ENCODE peak calls at places on chromosomes 4 and X, in nine cellular contexts. One of them, this sample, is unnamed.

GRCh38 chrX:8728932-8729331 is 3.0 kb downstream of the ANOS1 start:
- DNase-seq in adrenal gland: no peak
- DNase-seq in epithelial cell of proximal tubule: no peak
- DNase-seq in AG04449: no peak
- DNase-seq in spleen: no peak
- DNase-seq in HepG2: no peak
- DNase-seq in HL-60: peak; percentile 32
- DNase-seq in tibial nerve: no peak
- DNase-seq in ovary: no peak
- DNase-seq in this sample: no peak

GRCh38 chrX:78124304-78124703 is 15.1 kb downstream of the TAF9B start:
- DNase-seq in adrenal gland: no peak
- DNase-seq in epithelial cell of proximal tubule: no peak
- DNase-seq in AG04449: no peak
- DNase-seq in spleen: no peak
- DNase-seq in HepG2: no peak
- DNase-seq in HL-60: no peak
- DNase-seq in tibial nerve: no peak
- DNase-seq in ovary: no peak
- DNase-seq in this sample: no peak

GRCh38 chr4:144645102-144645469 is 870 bp upstream of the HHIP start:
- DNase-seq in adrenal gland: no peak
- DNase-seq in epithelial cell of proximal tubule: no peak
- DNase-seq in AG04449: no peak
- DNase-seq in spleen: no peak
- DNase-seq in HepG2: no peak
- DNase-seq in HL-60: no peak
- DNase-seq in tibial nerve: no peak
- DNase-seq in ovary: peak; percentile 12
- DNase-seq in this sample: no peak

GRCh38 chrX:17376381-17377046 is 1.5 kb downstream of the NHS start:
- DNase-seq in adrenal gland: peak; percentile 25
- DNase-seq in epithelial cell of proximal tubule: no peak
- DNase-seq in AG04449: no peak
- DNase-seq in spleen: peak; percentile 72
- DNase-seq in HepG2: no peak
- DNase-seq in HL-60: no peak
- DNase-seq in tibial nerve: no peak
- DNase-seq in ovary: peak; percentile 20
- DNase-seq in this sample: no peak

GRCh38 chrX:12973561-12974216 is 1.2 kb upstream of the TMSB4X start:
- DNase-seq in adrenal gland: no peak
- DNase-seq in epithelial cell of proximal tubule: no peak
- DNase-seq in AG04449: no peak
- DNase-seq in spleen: peak; percentile 90
- DNase-seq in HepG2: no peak
- DNase-seq in HL-60: peak; percentile 77
- DNase-seq in tibial nerve: no peak
- DNase-seq in ovary: peak; percentile 25
- DNase-seq in this sample: no peak

GRCh38 chr4:3660086-3660927 is 105.9 kb upstream of the ADRA2C start:
- DNase-seq in adrenal gland: no peak
- DNase-seq in epithelial cell of proximal tubule: no peak
- DNase-seq in AG04449: no peak
- DNase-seq in spleen: no peak
- DNase-seq in HepG2: no peak
- DNase-seq in HL-60: no peak
- DNase-seq in tibial nerve: no peak
- DNase-seq in ovary: no peak
- DNase-seq in this sample: no peak

GRCh38 chr4:173218411-173219125 is 50.0 kb downstream of the GALNT7 start:
- DNase-seq in adrenal gland: no peak
- DNase-seq in epithelial cell of proximal tubule: no peak
- DNase-seq in AG04449: peak; percentile 34
- DNase-seq in spleen: no peak
- DNase-seq in HepG2: no peak
- DNase-seq in HL-60: no peak
- DNase-seq in tibial nerve: no peak
- DNase-seq in ovary: no peak
- DNase-seq in this sample: peak; percentile 66

GRCh38 chr4:125243835-125244397 is 70.8 kb upstream of the FAT4 start:
- DNase-seq in adrenal gland: no peak
- DNase-seq in epithelial cell of proximal tubule: no peak
- DNase-seq in AG04449: no peak
- DNase-seq in spleen: no peak
- DNase-seq in HepG2: no peak
- DNase-seq in HL-60: no peak
- DNase-seq in tibial nerve: no peak
- DNase-seq in ovary: no peak
- DNase-seq in this sample: no peak

GRCh38 chr4:3317011-3317655 is 24.3 kb downstream of the RGS12 start:
- DNase-seq in adrenal gland: peak; percentile 11
- DNase-seq in epithelial cell of proximal tubule: no peak
- DNase-seq in AG04449: no peak
- DNase-seq in spleen: peak; percentile 69
- DNase-seq in HepG2: no peak
- DNase-seq in HL-60: no peak
- DNase-seq in tibial nerve: no peak
- DNase-seq in ovary: no peak
- DNase-seq in this sample: no peak

DNA sequence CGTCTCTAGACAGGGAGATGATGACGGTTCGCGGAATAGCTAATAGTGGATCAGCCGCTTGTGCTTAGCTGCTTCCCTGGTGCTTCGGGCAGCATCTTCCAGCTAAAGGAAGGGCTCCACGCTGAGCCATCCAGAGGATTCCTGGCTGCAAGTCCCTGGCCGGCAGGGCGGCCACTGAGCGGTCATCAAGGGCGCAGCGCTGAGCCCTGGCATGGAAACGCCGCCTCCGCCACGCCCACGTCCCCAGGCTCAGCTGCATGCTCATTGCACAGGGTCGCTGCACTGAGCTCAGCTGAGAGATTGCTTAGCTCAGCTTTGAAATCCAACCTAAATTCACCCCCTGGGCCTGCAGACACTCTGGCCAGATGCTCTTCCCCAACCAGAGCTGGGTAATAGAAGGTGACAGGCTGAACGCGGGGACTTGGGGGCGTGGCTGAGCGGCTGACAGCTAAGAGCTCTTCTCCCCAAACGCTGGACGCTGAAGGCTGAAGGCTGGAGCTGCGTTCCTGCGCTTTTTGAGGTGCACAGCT is 118.2 kb upstream of the KIT start:
- DNase-seq in adrenal gland: peak; percentile 76
- DNase-seq in epithelial cell of proximal tubule: no peak
- DNase-seq in AG04449: no peak
- DNase-seq in spleen: peak; percentile 85
- DNase-seq in HepG2: peak; percentile 6
- DNase-seq in HL-60: peak; percentile 26
- DNase-seq in tibial nerve: peak; percentile 13
- DNase-seq in ovary: peak; percentile 28
- DNase-seq in this sample: no peak
- TF ChIP-seq CTCF in adrenal gland: no peak
- TF ChIP-seq CTCF in epithelial cell of proximal tubule: no peak
- TF ChIP-seq CTCF in AG04449: peak; percentile 11
- TF ChIP-seq CTCF in spleen: no peak
- TF ChIP-seq CTCF in HepG2: peak; percentile 18
- TF ChIP-seq CTCF in HL-60: no peak
- TF ChIP-seq CTCF in tibial nerve: no peak
- TF ChIP-seq CTCF in ovary: no peak
- TF ChIP-seq CTCF in this sample: peak; percentile 5

DNA sequence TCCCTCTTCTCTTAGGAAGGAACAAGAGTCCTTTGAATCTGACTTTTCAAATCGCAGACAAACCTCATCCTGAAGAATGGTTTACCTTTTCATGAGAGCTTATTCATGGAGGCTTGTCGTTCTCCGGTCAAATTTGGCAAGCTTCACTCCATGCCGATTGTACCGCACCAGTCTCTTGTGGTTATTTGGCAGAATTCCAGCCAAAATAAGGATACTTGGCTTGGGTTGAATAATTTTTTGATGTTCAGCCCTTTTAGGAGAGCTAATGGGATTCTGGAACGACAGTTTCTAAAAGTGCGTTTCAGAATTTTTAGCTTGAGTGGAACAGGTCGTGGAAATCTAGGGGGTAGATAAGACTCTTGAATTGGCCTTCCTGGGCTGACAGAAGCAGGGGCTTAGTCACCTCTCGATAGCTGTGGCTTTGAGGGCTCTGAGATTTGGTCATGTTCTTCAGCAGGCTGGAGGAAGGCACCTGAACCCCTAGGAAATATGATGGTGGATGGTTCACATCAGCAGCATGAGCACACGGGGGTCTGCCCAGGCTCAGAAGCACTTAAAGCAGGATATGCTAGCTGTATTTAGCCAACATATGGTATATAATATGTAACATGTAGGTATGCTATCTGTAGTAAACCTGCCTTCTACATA is 1.5 kb downstream of the KLHL2 start:
- DNase-seq in adrenal gland: no peak
- DNase-seq in epithelial cell of proximal tubule: no peak
- DNase-seq in AG04449: no peak
- DNase-seq in spleen: no peak
- DNase-seq in HepG2: no peak
- DNase-seq in HL-60: no peak
- DNase-seq in tibial nerve: no peak
- DNase-seq in ovary: no peak
- DNase-seq in this sample: no peak
- H3K4me3 ChIP-seq in adrenal gland: peak overlapping the region; percentile 99
- H3K4me3 ChIP-seq in epithelial cell of proximal tubule: peak overlapping the region; percentile 89
- H3K4me3 ChIP-seq in AG04449: no peak overlapping the region
- H3K4me3 ChIP-seq in spleen: peak overlapping the region; percentile 71
- H3K4me3 ChIP-seq in HepG2: peak overlapping the region; percentile 92
- H3K4me3 ChIP-seq in HL-60: peak overlapping the region; percentile 3
- H3K4me3 ChIP-seq in tibial nerve: no peak overlapping the region
- H3K4me3 ChIP-seq in ovary: peak overlapping the region; percentile 65
- H3K4me3 ChIP-seq in this sample: no peak overlapping the region

GRCh38 chr4:70544279-70544870 is 26.0 kb downstream of the AMTN start:
- DNase-seq in adrenal gland: no peak
- DNase-seq in epithelial cell of proximal tubule: no peak
- DNase-seq in AG04449: peak; percentile 9
- DNase-seq in spleen: no peak
- DNase-seq in HepG2: peak; percentile 17
- DNase-seq in HL-60: peak; percentile 2
- DNase-seq in tibial nerve: no peak
- DNase-seq in ovary: no peak
- DNase-seq in this sample: no peak
- TF ChIP-seq CTCF in adrenal gland: peak; percentile 32
- TF ChIP-seq CTCF in epithelial cell of proximal tubule: peak; percentile 78
- TF ChIP-seq CTCF in AG04449: peak; percentile 40
- TF ChIP-seq CTCF in spleen: no peak
- TF ChIP-seq CTCF in HepG2: peak; percentile 50
- TF ChIP-seq CTCF in HL-60: peak; percentile 29
- TF ChIP-seq CTCF in tibial nerve: no peak
- TF ChIP-seq CTCF in ovary: no peak
- TF ChIP-seq CTCF in this sample: peak; percentile 55

DNA sequence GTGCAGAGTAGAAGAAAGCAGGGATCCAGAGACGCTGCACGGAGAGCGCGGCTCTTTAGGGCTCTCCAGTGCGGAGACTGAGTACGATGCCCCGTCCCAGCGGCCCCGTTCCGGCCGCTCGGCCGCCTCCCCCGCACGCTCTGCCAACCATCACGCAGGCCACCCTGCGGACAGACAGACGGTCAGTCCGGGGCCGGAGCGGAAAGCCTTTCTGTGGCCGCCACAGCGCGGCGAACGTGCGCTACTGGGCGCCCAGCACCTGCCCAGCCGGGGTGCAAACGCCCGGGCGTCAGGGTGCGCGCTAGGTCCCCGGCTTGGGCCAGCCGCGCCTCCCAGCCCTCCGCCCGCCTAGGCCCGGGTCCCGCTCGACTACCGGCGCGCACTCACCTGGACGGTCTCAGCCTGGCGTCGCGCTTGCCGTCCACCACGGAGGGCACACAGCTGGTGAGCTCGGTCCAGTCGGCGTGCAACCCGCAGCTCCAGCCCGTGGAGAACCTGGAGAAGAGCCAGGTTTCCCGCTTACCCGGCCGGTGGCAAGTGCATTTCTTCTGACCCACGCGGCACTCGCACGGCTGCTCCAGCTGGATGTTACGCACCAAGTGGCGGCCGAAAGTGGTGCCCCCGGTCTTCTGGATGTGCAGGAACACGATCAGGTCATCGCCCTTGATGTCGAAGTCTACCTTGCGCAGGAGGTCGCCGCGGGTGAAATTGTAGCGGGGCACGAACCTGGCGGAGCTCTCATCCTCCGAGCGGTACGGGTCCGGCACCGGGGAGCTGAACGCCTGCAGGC is 1.8 kb downstream of the HS6ST2 start:
- DNase-seq in adrenal gland: no peak
- DNase-seq in epithelial cell of proximal tubule: no peak
- DNase-seq in AG04449: no peak
- DNase-seq in spleen: peak; percentile 70
- DNase-seq in HepG2: no peak
- DNase-seq in HL-60: no peak
- DNase-seq in tibial nerve: no peak
- DNase-seq in ovary: peak; percentile 26
- DNase-seq in this sample: no peak
- H3K4me3 ChIP-seq in adrenal gland: peak overlapping the region; percentile 44
- H3K4me3 ChIP-seq in epithelial cell of proximal tubule: peak overlapping the region; percentile 50
- H3K4me3 ChIP-seq in AG04449: no peak overlapping the region
- H3K4me3 ChIP-seq in spleen: peak overlapping the region; percentile 23
- H3K4me3 ChIP-seq in HepG2: no peak overlapping the region
- H3K4me3 ChIP-seq in HL-60: no peak overlapping the region
- H3K4me3 ChIP-seq in tibial nerve: peak overlapping the region; percentile 24
- H3K4me3 ChIP-seq in ovary: peak overlapping the region; percentile 39
- H3K4me3 ChIP-seq in this sample: no peak overlapping the region

DNA sequence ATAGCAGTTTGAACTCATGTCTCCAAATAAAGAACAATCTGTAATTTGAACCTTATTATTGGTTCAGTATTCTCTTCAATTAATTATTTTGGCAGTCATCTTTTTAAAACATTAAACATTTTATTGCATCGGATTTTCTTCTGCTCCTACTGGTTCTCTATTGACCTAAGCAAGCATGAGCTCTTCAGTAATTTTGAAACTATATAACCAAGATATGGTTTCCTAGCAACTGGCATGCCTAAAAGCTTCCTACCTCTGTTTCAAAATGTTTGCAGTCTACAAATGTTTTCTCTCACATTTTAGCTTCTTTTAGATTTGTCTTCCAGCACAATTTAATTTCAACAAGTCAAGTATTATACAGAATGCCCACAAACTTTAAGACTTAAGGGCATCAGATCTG is 371.3 kb downstream of the GPM6A start:
- DNase-seq in adrenal gland: no peak
- DNase-seq in epithelial cell of proximal tubule: no peak
- DNase-seq in AG04449: no peak
- DNase-seq in spleen: no peak
- DNase-seq in HepG2: no peak
- DNase-seq in HL-60: no peak
- DNase-seq in tibial nerve: no peak
- DNase-seq in ovary: no peak
- DNase-seq in this sample: no peak
- TF ChIP-seq CTCF in adrenal gland: no peak
- TF ChIP-seq CTCF in epithelial cell of proximal tubule: no peak
- TF ChIP-seq CTCF in AG04449: no peak
- TF ChIP-seq CTCF in spleen: no peak
- TF ChIP-seq CTCF in HepG2: no peak
- TF ChIP-seq CTCF in HL-60: no peak
- TF ChIP-seq CTCF in tibial nerve: no peak
- TF ChIP-seq CTCF in ovary: no peak
- TF ChIP-seq CTCF in this sample: no peak

GRCh38 chrX:47091149-47091775 is 13.0 kb downstream of the RGN start:
- DNase-seq in adrenal gland: no peak
- DNase-seq in epithelial cell of proximal tubule: no peak
- DNase-seq in AG04449: no peak
- DNase-seq in spleen: no peak
- DNase-seq in HepG2: no peak
- DNase-seq in HL-60: peak; percentile 32
- DNase-seq in tibial nerve: no peak
- DNase-seq in ovary: peak; percentile 23
- DNase-seq in this sample: no peak
- H3K4me3 ChIP-seq in adrenal gland: no peak overlapping the region
- H3K4me3 ChIP-seq in epithelial cell of proximal tubule: no peak overlapping the region
- H3K4me3 ChIP-seq in AG04449: no peak overlapping the region
- H3K4me3 ChIP-seq in spleen: no peak overlapping the region
- H3K4me3 ChIP-seq in HepG2: no peak overlapping the region
- H3K4me3 ChIP-seq in HL-60: no peak overlapping the region
- H3K4me3 ChIP-seq in tibial nerve: no peak overlapping the region
- H3K4me3 ChIP-seq in ovary: no peak overlapping the region
- H3K4me3 ChIP-seq in this sample: no peak overlapping the region